ENCODE peak calls at places on chromosomes 5 and 9, in ten cellular contexts. J is astrocyte; D is CD8-positive, alpha-beta memory T cell; F is heart right ventricle; Z is mesendoderm; C is lower lobe of right lung; S is OCI-LY7; W is fibroblast of lung; Y is heart left ventricle; L is neural progenitor cell. R is an unnamed sample. For H3K4me1 and H3K36me3, the result is how much of the 10 kb centered on the place peaks cover.

GRCh38 chr9:34279431-34279830 is 49.6 kb downstream of the KIF24 start:
- DNase-seq in J (no peak), D (no peak), F (no peak), Z (no peak), C (no peak), S (no peak), W (no peak), Y (no peak), L (no peak), R (no peak)

GRCh38 chr9:133589454-133590227 is 19.5 kb downstream of the FAM163B start:
- DNase-seq in J (no peak), D (peak), F (no peak), Z (peak), C (no peak), S (peak), W (no peak), Y (peak), L (peak), R (peak)

GRCh38 chr5:138753794-138754698 is 821 bp downstream of the CTNNA1 start:
- DNase-seq in J (peak), D (no peak), F (peak), Z (peak), C (peak), S (no peak), W (peak), Y (peak), L (peak), R (no peak)

GRCh38 chr9:69542942-69543704 is 129.0 kb downstream of the APBA1 start:
- DNase-seq in J (no peak), D (no peak), F (peak), Z (peak), C (no peak), S (no peak), W (no peak), Y (peak), L (peak), R (no peak)

GRCh38 chr9:6842584-6842947 is 84.8 kb downstream of the KDM4C start:
- DNase-seq in J (peak), D (no peak), F (no peak), Z (no peak), C (no peak), S (no peak), W (peak), Y (no peak), L (no peak), R (no peak)

GRCh38 chr9:21854594-21854993 is 52.2 kb downstream of the MTAP start:
- DNase-seq in J (peak), D (no peak), F (no peak), Z (peak), C (peak), S (no peak), W (peak), Y (no peak), L (peak), R (no peak)

GRCh38 chr9:37904647-37905505 is 949 bp upstream of the SLC25A51 start:
- DNase-seq in J (no peak), D (no peak), F (no peak), Z (no peak), C (no peak), S (no peak), W (peak), Y (no peak), L (no peak), R (no peak)

GRCh38 chr5:143142596-143143435 is 260.7 kb downstream of the NR3C1 start:
- DNase-seq in J (peak), D (no peak), F (peak), Z (peak), C (no peak), S (no peak), W (no peak), Y (peak), L (no peak), R (no peak)

GRCh38 chr5:71653119-71653518 is 66.0 kb upstream of the CARTPT start:
- DNase-seq in J (peak), D (no peak), F (no peak), Z (no peak), C (no peak), S (no peak), W (no peak), Y (no peak), L (no peak), R (no peak)

GRCh38 chr5:168916266-168916665 is 337.1 kb upstream of the PANK3 start:
- DNase-seq in J (no peak), D (no peak), F (peak), Z (peak), C (no peak), S (no peak), W (no peak), Y (peak), L (no peak), R (no peak)

GRCh38 chr9:123590499-123590898 is 234.5 kb downstream of the CRB2 start:
- DNase-seq in J (no peak), D (no peak), F (no peak), Z (no peak), C (no peak), S (no peak), W (no peak), Y (no peak), L (no peak), R (no peak)

GRCh38 chr9:5452286-5452609 is 1.9 kb downstream of the CD274 start:
- DNase-seq in J (no peak), D (no peak), F (no peak), Z (no peak), C (no peak), S (no peak), W (no peak), Y (no peak), L (no peak), R (no peak)

GRCh38 chr9:2722715-2723114 is 5.4 kb downstream of the KCNV2 start:
- DNase-seq in J (peak), D (no peak), F (no peak), Z (peak), C (no peak), S (peak), W (peak), Y (no peak), L (no peak), R (no peak)

GRCh38 chr5:44774279-44774880 is 34.4 kb upstream of the MRPS30 start:
- DNase-seq in J (peak), D (peak), F (no peak), Z (peak), C (no peak), S (peak), W (peak), Y (no peak), L (peak), R (no peak)

GRCh38 chr5:118314936-118315335 is 673.4 kb downstream of the DTWD2 start:
- DNase-seq in J (no peak), D (no peak), F (no peak), Z (no peak), C (no peak), S (no peak), W (peak), Y (no peak), L (no peak), R (no peak)

GRCh38 chr5:52356311-52356918 is 431.3 kb upstream of the ITGA1 start:
- DNase-seq in J (no peak), D (no peak), F (no peak), Z (no peak), C (no peak), S (peak), W (peak), Y (no peak), L (peak), R (no peak)

GRCh38 chr5:117800261-117800660 is 1188.1 kb downstream of the DTWD2 start:
- DNase-seq in J (no peak), D (no peak), F (no peak), Z (no peak), C (no peak), S (no peak), W (peak), Y (no peak), L (no peak), R (no peak)

GRCh38 chr9:35714123-35714522 is 17.9 kb downstream of the TLN1 start:
- DNase-seq in J (no peak), D (no peak), F (no peak), Z (no peak), C (no peak), S (no peak), W (no peak), Y (no peak), L (no peak), R (no peak)

GRCh38 chr9:404229-404628 is 189.6 kb downstream of the DOCK8 start:
- DNase-seq in J (no peak), D (no peak), F (no peak), Z (no peak), C (no peak), S (no peak), W (no peak), Y (no peak), L (no peak), R (no peak)

GRCh38 chr5:11048760-11049159 is 287.7 kb upstream of the DAP start:
- DNase-seq in J (no peak), D (no peak), F (no peak), Z (peak), C (no peak), S (peak), W (no peak), Y (no peak), L (no peak), R (no peak)

GRCh38 chr5:73968729-73969128 is 342.7 kb downstream of the ARHGEF28 start:
- DNase-seq in J (peak), D (no peak), F (no peak), Z (peak), C (no peak), S (no peak), W (no peak), Y (no peak), L (no peak), R (no peak)

GRCh38 chr9:118976160-118976559 is 393.1 kb downstream of the BRINP1 start:
- DNase-seq in J (no peak), D (no peak), F (no peak), Z (no peak), C (no peak), S (no peak), W (no peak), Y (no peak), L (no peak), R (no peak)

GRCh38 chr5:97266576-97266975 is 83.5 kb upstream of the RIOK2 start:
- DNase-seq in J (peak), D (no peak), F (peak), Z (no peak), C (no peak), S (no peak), W (peak), Y (peak), L (no peak), R (no peak)

GRCh38 chr5:10056228-10056760 is 193.4 kb downstream of the ATPSCKMT start:
- DNase-seq in J (no peak), D (no peak), F (no peak), Z (no peak), C (no peak), S (no peak), W (no peak), Y (no peak), L (no peak), R (no peak)

GRCh38 chr5:163631846-163632245 is 126.4 kb downstream of the MAT2B start:
- DNase-seq in J (no peak), D (no peak), F (no peak), Z (no peak), C (no peak), S (no peak), W (peak), Y (no peak), L (no peak), R (no peak)

GRCh38 chr9:117720555-117720954 is 16.4 kb downstream of the TLR4 start:
- DNase-seq in J (no peak), D (no peak), F (peak), Z (no peak), C (no peak), S (no peak), W (no peak), Y (peak), L (no peak), R (no peak)

GRCh38 chr9:81559741-81560140 is 129.6 kb downstream of the TLE1 start:
- DNase-seq in J (peak), D (no peak), F (no peak), Z (peak), C (no peak), S (no peak), W (peak), Y (no peak), L (no peak), R (no peak)

GRCh38 chr5:116320486-116320885 is 235.7 kb downstream of the COMMD10 start:
- DNase-seq in J (peak), D (no peak), F (no peak), Z (no peak), C (no peak), S (no peak), W (peak), Y (no peak), L (no peak), R (no peak)

GRCh38 chr9:77588319-77588937 is 59.7 kb downstream of the GNA14 start:
- DNase-seq in J (peak), D (no peak), F (no peak), Z (peak), C (no peak), S (no peak), W (peak), Y (no peak), L (peak), R (no peak)

GRCh38 chr9:95726756-95727155 is 148.7 kb upstream of the ERCC6L2 start:
- DNase-seq in J (peak), D (peak), F (no peak), Z (peak), C (no peak), S (peak), W (peak), Y (no peak), L (peak), R (no peak)

GRCh38 chr5:179354305-179354882 is 9.1 kb upstream of the ADAMTS2 start:
- DNase-seq in J (no peak), D (no peak), F (no peak), Z (no peak), C (no peak), S (no peak), W (no peak), Y (no peak), L (no peak), R (no peak)

DNA sequence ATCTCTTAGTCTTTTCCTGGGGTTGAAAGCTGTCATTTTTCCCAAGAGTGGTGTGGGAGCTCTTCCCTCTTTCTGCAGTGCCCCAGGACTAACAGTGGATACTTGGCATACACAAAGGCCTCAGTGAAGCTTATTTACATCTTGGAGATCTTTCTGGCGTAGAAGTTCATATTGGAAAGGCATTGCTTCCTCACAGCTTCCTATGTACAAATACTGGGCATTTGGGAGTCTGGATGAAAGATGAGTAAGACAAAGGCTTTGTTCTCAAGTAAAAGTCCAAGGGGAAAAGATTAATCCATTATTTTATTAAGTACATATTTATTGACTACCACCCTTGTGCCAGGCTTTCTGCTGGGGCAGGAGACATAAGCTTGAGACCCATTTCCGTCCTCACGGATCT is 22.0 kb downstream of the MAP3K1 start:
- DNase-seq in J (no peak), D (no peak), F (no peak), Z (no peak), C (no peak), S (no peak), W (no peak), Y (no peak), L (no peak), R (no peak)
- H3K4me1 ChIP-seq in J (under half), D (half or more), F (under half), Z (under half), C (half or more), S (under half), W (under half), Y (under half), L (under half), R (under half)

GRCh38 chr5:135467051-135467625 is 15.0 kb upstream of the TIFAB start:
- DNase-seq in J (no peak), D (no peak), F (no peak), Z (no peak), C (no peak), S (no peak), W (no peak), Y (no peak), L (no peak), R (no peak)
- H3K4me3 ChIP-seq in J (no peak), D (no peak), F (no peak), Z (no peak), C (no peak), S (no peak), W (no peak), Y (no peak), L (peak), R (no peak)

GRCh38 chr9:92645041-92645440 is 24.9 kb downstream of the IPPK start:
- DNase-seq in J (no peak), D (no peak), F (no peak), Z (no peak), C (no peak), S (no peak), W (no peak), Y (no peak), L (no peak), R (no peak)

GRCh38 chr9:92647671-92648446 is 22.1 kb downstream of the IPPK start:
- DNase-seq in J (no peak), D (no peak), F (no peak), Z (no peak), C (peak), S (no peak), W (no peak), Y (no peak), L (no peak), R (no peak)

GRCh38 chr9:92650839-92651621 is 18.9 kb downstream of the IPPK start:
- DNase-seq in J (peak), D (no peak), F (peak), Z (peak), C (peak), S (no peak), W (no peak), Y (peak), L (no peak), R (no peak)

GRCh38 chr9:92650296-92650695 is 19.6 kb downstream of the IPPK start:
- DNase-seq in J (no peak), D (no peak), F (no peak), Z (no peak), C (no peak), S (no peak), W (no peak), Y (no peak), L (no peak), R (no peak)

GRCh38 chr9:92648447-92649406 is 21.2 kb downstream of the IPPK start:
- DNase-seq in J (no peak), D (no peak), F (no peak), Z (no peak), C (peak), S (no peak), W (no peak), Y (no peak), L (no peak), R (no peak)
- H3K36me3 ChIP-seq in J (under half), D (under half), F (half or more), Z (under half), C (half or more), S (half or more), W (under half), Y (half or more), L (under half), R (under half)

GRCh38 chr5:17317499-17317898 is 100.1 kb downstream of the BASP1 start:
- DNase-seq in J (no peak), D (no peak), F (no peak), Z (no peak), C (no peak), S (peak), W (no peak), Y (no peak), L (no peak), R (no peak)

GRCh38 chr5:17316973-17317459 is 99.6 kb downstream of the BASP1 start:
- DNase-seq in J (peak), D (no peak), F (no peak), Z (no peak), C (no peak), S (peak), W (peak), Y (no peak), L (no peak), R (no peak)

GRCh38 chr5:17312358-17312757 is 94.9 kb downstream of the BASP1 start:
- DNase-seq in J (no peak), D (no peak), F (no peak), Z (no peak), C (no peak), S (no peak), W (peak), Y (no peak), L (no peak), R (no peak)

GRCh38 chr5:17314907-17315471 is 97.6 kb downstream of the BASP1 start:
- DNase-seq in J (peak), D (no peak), F (no peak), Z (peak), C (no peak), S (peak), W (peak), Y (no peak), L (no peak), R (no peak)

DNA sequence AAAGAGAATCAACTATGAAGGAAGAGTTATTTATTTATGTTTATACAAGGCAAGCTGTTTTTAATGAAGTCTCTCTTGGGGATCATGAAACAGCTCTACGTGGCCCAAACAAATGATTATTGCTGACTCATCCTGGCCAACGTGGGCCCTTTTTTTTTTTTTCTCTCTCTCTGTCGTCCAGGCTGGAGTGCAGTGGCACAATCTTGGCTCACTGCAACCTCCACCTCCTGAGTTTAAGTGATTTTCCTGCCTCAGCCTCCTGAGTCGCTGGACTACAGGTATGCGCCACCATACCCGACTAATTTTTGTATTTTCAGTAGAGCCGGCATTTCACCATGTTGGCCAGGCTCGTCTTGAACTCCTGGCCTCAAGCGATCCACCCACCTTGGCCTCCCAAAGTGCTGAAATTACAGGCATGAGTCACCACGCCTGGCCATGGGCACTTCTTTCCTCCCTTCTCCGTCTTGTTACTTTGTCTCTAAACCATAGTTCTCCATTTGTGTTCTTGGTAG is 98.3 kb downstream of the BASP1 start:
- DNase-seq in J (peak), D (no peak), F (no peak), Z (no peak), C (no peak), S (no peak), W (peak), Y (no peak), L (no peak), R (no peak)
- H3K4me1 ChIP-seq in J (under half), D (under half), F (under half), Z (under half), C (under half), S (half or more), W (under half), Y (under half), L (under half), R (under half)

DNA sequence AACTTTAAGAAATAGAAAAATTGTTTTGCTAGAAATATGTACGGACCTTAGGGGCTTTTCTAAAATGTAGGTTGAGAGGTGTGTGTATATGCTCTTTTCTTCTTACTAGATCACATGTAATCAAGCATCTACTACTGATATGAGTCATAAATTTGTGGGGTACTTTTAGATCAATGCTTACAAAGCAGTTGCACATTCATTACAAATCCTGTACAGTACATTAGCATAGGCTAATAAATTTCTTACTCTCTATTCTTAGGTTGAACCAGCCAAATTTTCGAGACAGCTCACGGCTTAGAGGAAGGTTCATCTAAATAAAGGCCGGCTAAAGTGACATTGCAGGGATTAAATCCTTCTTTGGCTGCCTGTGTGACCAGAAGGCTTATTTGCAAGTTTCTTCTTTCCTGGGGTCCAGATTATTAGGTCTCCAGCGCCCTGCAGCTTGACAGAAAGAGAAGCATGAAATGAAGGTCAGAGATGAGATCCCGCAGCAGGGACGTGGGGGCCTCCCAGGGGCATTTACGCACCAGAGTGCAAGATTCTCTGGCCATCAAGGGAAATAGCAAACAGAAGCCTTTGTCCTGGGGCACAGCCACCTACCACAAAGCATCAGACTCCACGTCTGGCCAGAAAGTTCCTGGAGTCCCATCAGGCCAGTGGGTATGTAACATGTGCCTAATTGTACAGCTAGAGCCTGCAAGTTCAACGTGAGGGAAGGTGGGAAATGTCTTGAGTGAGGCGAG is 53.0 kb downstream of the NIM1K start:
- DNase-seq in J (no peak), D (no peak), F (no peak), Z (no peak), C (no peak), S (no peak), W (no peak), Y (no peak), L (peak), R (no peak)
- H3K4me3 ChIP-seq in J (no peak), D (no peak), F (no peak), Z (no peak), C (no peak), S (no peak), W (no peak), Y (no peak), L (no peak), R (no peak)

GRCh38 chr9:137575382-137575724 is 3.4 kb downstream of the DPH7 start:
- DNase-seq in J (no peak), D (no peak), F (no peak), Z (no peak), C (no peak), S (peak), W (peak), Y (no peak), L (no peak), R (no peak)
- H3K36me3 ChIP-seq in J (under half), D (under half), F (under half), Z (under half), C (half or more), S (half or more), W (under half), Y (under half), L (under half), R (under half)

GRCh38 chr5:41399840-41400239 is 110.6 kb downstream of the PLCXD3 start:
- DNase-seq in J (no peak), D (no peak), F (no peak), Z (no peak), C (no peak), S (no peak), W (no peak), Y (no peak), L (no peak), R (no peak)
- H3K4me1 ChIP-seq in J (under half), D (under half), F (under half), Z (under half), C (under half), S (under half), W (under half), Y (under half), L (under half), R (under half)

GRCh38 chr5:92998456-92998855 is 582.6 kb downstream of the NR2F1-AS1 start:
- DNase-seq in J (no peak), D (no peak), F (no peak), Z (no peak), C (no peak), S (no peak), W (peak), Y (no peak), L (no peak), R (no peak)
- H3K4me3 ChIP-seq in J (no peak), D (no peak), F (no peak), Z (no peak), C (no peak), S (no peak), W (peak), Y (no peak), L (no peak), R (no peak)

R was measured in CD8-positive, alpha-beta T cell.